ENCODE peak calls at places on chromosomes 12 and 14, in nine cellular contexts. One of them, this sample, is unnamed.

GRCh38 chr14:104724981-104725771 is 1.1 kb downstream of the ADSS1 start:
- DNase-seq in trophoblast cell: peak
- DNase-seq in stimulated activated CD8-positive, alpha-beta memory T cell treated with anti-CD3 and anti-CD28 coated beads, Interleukin-2, amount 100 ng/mL, for 1 hour: no peak
- DNase-seq in SW 1271: peak
- DNase-seq in AG20443: peak
- DNase-seq in HuH-7.5: no peak
- DNase-seq in stomach: peak
- DNase-seq in activated CD4-positive, alpha-beta T cell treated with anti-CD3 and anti-CD28 coated beads for 36 hours: peak
- DNase-seq in lower leg skin: no peak
- DNase-seq in this sample: peak

GRCh38 chr12:110269622-110270124 is 11.4 kb upstream of the ATP2A2 start:
- DNase-seq in trophoblast cell: peak
- DNase-seq in stimulated activated CD8-positive, alpha-beta memory T cell treated with anti-CD3 and anti-CD28 coated beads, Interleukin-2, amount 100 ng/mL, for 1 hour: no peak
- DNase-seq in lower leg skin: no peak
- DNase-seq in stomach: no peak
- DNase-seq in activated CD4-positive, alpha-beta T cell treated with anti-CD3 and anti-CD28 coated beads for 36 hours: no peak
- DNase-seq in AG20443: peak
- DNase-seq in SW 1271: peak
- DNase-seq in HuH-7.5: no peak
- DNase-seq in this sample: peak

GRCh38 chr12:89707623-89707991 is 1.0 kb downstream of the ATP2B1 start:
- DNase-seq in stomach: no peak
- DNase-seq in lower leg skin: peak
- DNase-seq in SW 1271: no peak
- DNase-seq in AG20443: peak
- DNase-seq in stimulated activated CD8-positive, alpha-beta memory T cell treated with anti-CD3 and anti-CD28 coated beads, Interleukin-2, amount 100 ng/mL, for 1 hour: no peak
- DNase-seq in activated CD4-positive, alpha-beta T cell treated with anti-CD3 and anti-CD28 coated beads for 36 hours: peak
- DNase-seq in trophoblast cell: peak
- DNase-seq in HuH-7.5: peak
- DNase-seq in this sample: no peak

GRCh38 chr12:3132636-3133409 is 55.6 kb downstream of the TSPAN9 start:
- DNase-seq in lower leg skin: no peak
- DNase-seq in AG20443: peak
- DNase-seq in HuH-7.5: no peak
- DNase-seq in stomach: no peak
- DNase-seq in trophoblast cell: peak
- DNase-seq in stimulated activated CD8-positive, alpha-beta memory T cell treated with anti-CD3 and anti-CD28 coated beads, Interleukin-2, amount 100 ng/mL, for 1 hour: no peak
- DNase-seq in activated CD4-positive, alpha-beta T cell treated with anti-CD3 and anti-CD28 coated beads for 36 hours: no peak
- DNase-seq in SW 1271: no peak
- DNase-seq in this sample: no peak

GRCh38 chr12:110689601-110690430 is 901 bp upstream of the HVCN1 start:
- DNase-seq in stimulated activated CD8-positive, alpha-beta memory T cell treated with anti-CD3 and anti-CD28 coated beads, Interleukin-2, amount 100 ng/mL, for 1 hour: no peak
- DNase-seq in SW 1271: no peak
- DNase-seq in stomach: peak
- DNase-seq in trophoblast cell: peak
- DNase-seq in lower leg skin: no peak
- DNase-seq in AG20443: peak
- DNase-seq in activated CD4-positive, alpha-beta T cell treated with anti-CD3 and anti-CD28 coated beads for 36 hours: peak
- DNase-seq in HuH-7.5: no peak
- DNase-seq in this sample: peak

GRCh38 chr14:92959189-92959531 is 36.2 kb downstream of the CHGA start:
- DNase-seq in stomach: no peak
- DNase-seq in stimulated activated CD8-positive, alpha-beta memory T cell treated with anti-CD3 and anti-CD28 coated beads, Interleukin-2, amount 100 ng/mL, for 1 hour: no peak
- DNase-seq in lower leg skin: no peak
- DNase-seq in AG20443: no peak
- DNase-seq in SW 1271: no peak
- DNase-seq in HuH-7.5: no peak
- DNase-seq in trophoblast cell: no peak
- DNase-seq in activated CD4-positive, alpha-beta T cell treated with anti-CD3 and anti-CD28 coated beads for 36 hours: no peak
- DNase-seq in this sample: no peak

GRCh38 chr12:121872546-121873223 is 14.0 kb upstream of the HPD start:
- DNase-seq in trophoblast cell: no peak
- DNase-seq in SW 1271: no peak
- DNase-seq in stimulated activated CD8-positive, alpha-beta memory T cell treated with anti-CD3 and anti-CD28 coated beads, Interleukin-2, amount 100 ng/mL, for 1 hour: no peak
- DNase-seq in HuH-7.5: no peak
- DNase-seq in activated CD4-positive, alpha-beta T cell treated with anti-CD3 and anti-CD28 coated beads for 36 hours: peak
- DNase-seq in stomach: peak
- DNase-seq in AG20443: peak
- DNase-seq in lower leg skin: no peak
- DNase-seq in this sample: no peak

GRCh38 chr12:65217127-65217526 is 47.7 kb downstream of the LEMD3 start:
- DNase-seq in activated CD4-positive, alpha-beta T cell treated with anti-CD3 and anti-CD28 coated beads for 36 hours: no peak
- DNase-seq in trophoblast cell: no peak
- DNase-seq in lower leg skin: no peak
- DNase-seq in AG20443: no peak
- DNase-seq in SW 1271: no peak
- DNase-seq in stomach: no peak
- DNase-seq in HuH-7.5: no peak
- DNase-seq in stimulated activated CD8-positive, alpha-beta memory T cell treated with anti-CD3 and anti-CD28 coated beads, Interleukin-2, amount 100 ng/mL, for 1 hour: no peak
- DNase-seq in this sample: no peak

GRCh38 chr12:87678453-87678852 is 350.7 kb downstream of the C12orf50 start:
- DNase-seq in stomach: no peak
- DNase-seq in activated CD4-positive, alpha-beta T cell treated with anti-CD3 and anti-CD28 coated beads for 36 hours: no peak
- DNase-seq in AG20443: no peak
- DNase-seq in SW 1271: no peak
- DNase-seq in HuH-7.5: no peak
- DNase-seq in lower leg skin: no peak
- DNase-seq in stimulated activated CD8-positive, alpha-beta memory T cell treated with anti-CD3 and anti-CD28 coated beads, Interleukin-2, amount 100 ng/mL, for 1 hour: no peak
- DNase-seq in trophoblast cell: peak
- DNase-seq in this sample: no peak

GRCh38 chr12:7907009-7907408 is 29.0 kb downstream of the SLC2A3 start:
- DNase-seq in lower leg skin: no peak
- DNase-seq in stomach: peak
- DNase-seq in SW 1271: peak
- DNase-seq in trophoblast cell: peak
- DNase-seq in stimulated activated CD8-positive, alpha-beta memory T cell treated with anti-CD3 and anti-CD28 coated beads, Interleukin-2, amount 100 ng/mL, for 1 hour: peak
- DNase-seq in AG20443: peak
- DNase-seq in activated CD4-positive, alpha-beta T cell treated with anti-CD3 and anti-CD28 coated beads for 36 hours: peak
- DNase-seq in HuH-7.5: peak
- DNase-seq in this sample: peak

GRCh38 chr14:74290415-74290814 is 12.3 kb downstream of the ABCD4 start:
- DNase-seq in SW 1271: no peak
- DNase-seq in HuH-7.5: no peak
- DNase-seq in stimulated activated CD8-positive, alpha-beta memory T cell treated with anti-CD3 and anti-CD28 coated beads, Interleukin-2, amount 100 ng/mL, for 1 hour: no peak
- DNase-seq in trophoblast cell: peak
- DNase-seq in AG20443: peak
- DNase-seq in stomach: no peak
- DNase-seq in activated CD4-positive, alpha-beta T cell treated with anti-CD3 and anti-CD28 coated beads for 36 hours: no peak
- DNase-seq in lower leg skin: no peak
- DNase-seq in this sample: no peak

GRCh38 chr12:62006076-62006732 is 254.0 kb upstream of the USP15 start:
- DNase-seq in AG20443: peak
- DNase-seq in stimulated activated CD8-positive, alpha-beta memory T cell treated with anti-CD3 and anti-CD28 coated beads, Interleukin-2, amount 100 ng/mL, for 1 hour: no peak
- DNase-seq in HuH-7.5: peak
- DNase-seq in activated CD4-positive, alpha-beta T cell treated with anti-CD3 and anti-CD28 coated beads for 36 hours: peak
- DNase-seq in lower leg skin: no peak
- DNase-seq in trophoblast cell: peak
- DNase-seq in SW 1271: peak
- DNase-seq in stomach: no peak
- DNase-seq in this sample: peak

GRCh38 chr12:111451649-111452129 is 46.0 kb downstream of the SH2B3 start:
- DNase-seq in activated CD4-positive, alpha-beta T cell treated with anti-CD3 and anti-CD28 coated beads for 36 hours: no peak
- DNase-seq in stomach: peak
- DNase-seq in stimulated activated CD8-positive, alpha-beta memory T cell treated with anti-CD3 and anti-CD28 coated beads, Interleukin-2, amount 100 ng/mL, for 1 hour: no peak
- DNase-seq in SW 1271: peak
- DNase-seq in lower leg skin: no peak
- DNase-seq in HuH-7.5: peak
- DNase-seq in trophoblast cell: peak
- DNase-seq in AG20443: peak
- DNase-seq in this sample: no peak

GRCh38 chr12:43151406-43152080 is 400.5 kb downstream of the ADAMTS20 start:
- DNase-seq in trophoblast cell: no peak
- DNase-seq in lower leg skin: no peak
- DNase-seq in AG20443: peak
- DNase-seq in activated CD4-positive, alpha-beta T cell treated with anti-CD3 and anti-CD28 coated beads for 36 hours: no peak
- DNase-seq in stomach: no peak
- DNase-seq in HuH-7.5: no peak
- DNase-seq in stimulated activated CD8-positive, alpha-beta memory T cell treated with anti-CD3 and anti-CD28 coated beads, Interleukin-2, amount 100 ng/mL, for 1 hour: no peak
- DNase-seq in SW 1271: no peak
- DNase-seq in this sample: no peak

GRCh38 chr14:103734081-103734888 is 18.7 kb downstream of the ZFYVE21 start:
- DNase-seq in activated CD4-positive, alpha-beta T cell treated with anti-CD3 and anti-CD28 coated beads for 36 hours: no peak
- DNase-seq in trophoblast cell: no peak
- DNase-seq in stomach: no peak
- DNase-seq in AG20443: no peak
- DNase-seq in stimulated activated CD8-positive, alpha-beta memory T cell treated with anti-CD3 and anti-CD28 coated beads, Interleukin-2, amount 100 ng/mL, for 1 hour: no peak
- DNase-seq in SW 1271: no peak
- DNase-seq in HuH-7.5: no peak
- DNase-seq in lower leg skin: no peak
- DNase-seq in this sample: no peak

GRCh38 chr12:2335517-2335916 is 282.7 kb downstream of the CACNA1C start:
- DNase-seq in lower leg skin: no peak
- DNase-seq in stomach: no peak
- DNase-seq in trophoblast cell: peak
- DNase-seq in activated CD4-positive, alpha-beta T cell treated with anti-CD3 and anti-CD28 coated beads for 36 hours: no peak
- DNase-seq in stimulated activated CD8-positive, alpha-beta memory T cell treated with anti-CD3 and anti-CD28 coated beads, Interleukin-2, amount 100 ng/mL, for 1 hour: no peak
- DNase-seq in SW 1271: no peak
- DNase-seq in AG20443: no peak
- DNase-seq in HuH-7.5: no peak
- DNase-seq in this sample: no peak